ENCODE peak calls at places on chromosome 9, in five cellular contexts. One of them, this sample, is unnamed.

GRCh38 chr9:72995131-72996024 is 42.5 kb upstream of the ALDH1A1 start:
- DNase-seq in MM.1S: no peak
- DNase-seq in B cell: no peak
- DNase-seq in foreskin fibroblast: no peak
- DNase-seq in AG10803: no peak
- DNase-seq in this sample: no peak

GRCh38 chr9:105535920-105536668 is 21.8 kb upstream of the FKTN start:
- DNase-seq in AG10803: no peak
- DNase-seq in MM.1S: no peak
- DNase-seq in B cell: no peak
- DNase-seq in foreskin fibroblast: no peak
- DNase-seq in this sample: no peak

GRCh38 chr9:110255064-110255416 is 1.3 kb downstream of the TXN start:
- DNase-seq in B cell: peak
- DNase-seq in foreskin fibroblast: no peak
- DNase-seq in AG10803: no peak
- DNase-seq in MM.1S: no peak
- DNase-seq in this sample: no peak

GRCh38 chr9:111566234-111566633 is 33.2 kb downstream of the PTGR1 start:
- DNase-seq in B cell: no peak
- DNase-seq in foreskin fibroblast: peak
- DNase-seq in MM.1S: no peak
- DNase-seq in AG10803: peak
- DNase-seq in this sample: no peak

GRCh38 chr9:131276107-131276888 is at the start of gene FAM78A:
- DNase-seq in MM.1S: peak
- DNase-seq in AG10803: peak
- DNase-seq in foreskin fibroblast: peak
- DNase-seq in B cell: peak
- DNase-seq in this sample: peak

GRCh38 chr9:131264231-131264630 is 12.1 kb downstream of the FAM78A start:
- DNase-seq in AG10803: no peak
- DNase-seq in B cell: peak
- DNase-seq in foreskin fibroblast: no peak
- DNase-seq in MM.1S: no peak
- DNase-seq in this sample: no peak

GRCh38 chr9:137544176-137544755 is 5.9 kb downstream of the PNPLA7 start:
- DNase-seq in MM.1S: no peak
- DNase-seq in foreskin fibroblast: peak
- DNase-seq in AG10803: peak
- DNase-seq in B cell: no peak
- DNase-seq in this sample: no peak

GRCh38 chr9:2778816-2779215 is 61.5 kb downstream of the KCNV2 start:
- DNase-seq in MM.1S: no peak
- DNase-seq in AG10803: no peak
- DNase-seq in foreskin fibroblast: no peak
- DNase-seq in B cell: no peak
- DNase-seq in this sample: no peak

GRCh38 chr9:113620377-113621161 is 157.0 kb downstream of the RGS3 start:
- DNase-seq in AG10803: peak
- DNase-seq in foreskin fibroblast: peak
- DNase-seq in B cell: no peak
- DNase-seq in MM.1S: no peak
- DNase-seq in this sample: no peak

GRCh38 chr9:115278241-115279035 is 160.5 kb upstream of the TNC start:
- DNase-seq in foreskin fibroblast: no peak
- DNase-seq in AG10803: no peak
- DNase-seq in MM.1S: no peak
- DNase-seq in B cell: no peak
- DNase-seq in this sample: peak

GRCh38 chr9:91195372-91196012 is 166.2 kb downstream of the AUH start:
- DNase-seq in foreskin fibroblast: peak
- DNase-seq in B cell: no peak
- DNase-seq in MM.1S: no peak
- DNase-seq in AG10803: peak
- DNase-seq in this sample: no peak

GRCh38 chr9:71743884-71744283 is 24.4 kb downstream of the CEMIP2 start:
- DNase-seq in MM.1S: no peak
- DNase-seq in foreskin fibroblast: no peak
- DNase-seq in B cell: no peak
- DNase-seq in AG10803: no peak
- DNase-seq in this sample: no peak

GRCh38 chr9:108867829-108868228 is 5.8 kb downstream of the ACTL7A start:
- DNase-seq in foreskin fibroblast: no peak
- DNase-seq in AG10803: no peak
- DNase-seq in B cell: no peak
- DNase-seq in MM.1S: no peak
- DNase-seq in this sample: no peak

GRCh38 chr9:112334319-112334828 is 955 bp upstream of the PTBP3 start:
- DNase-seq in AG10803: peak
- DNase-seq in B cell: peak
- DNase-seq in foreskin fibroblast: peak
- DNase-seq in MM.1S: peak
- DNase-seq in this sample: peak

GRCh38 chr9:14222149-14222835 is 91.6 kb downstream of the NFIB start:
- DNase-seq in MM.1S: no peak
- DNase-seq in AG10803: no peak
- DNase-seq in foreskin fibroblast: no peak
- DNase-seq in B cell: no peak
- DNase-seq in this sample: no peak

GRCh38 chr9:129102791-129103594 is 7.6 kb downstream of the CRAT start:
- DNase-seq in MM.1S: peak
- DNase-seq in foreskin fibroblast: peak
- DNase-seq in B cell: peak
- DNase-seq in AG10803: peak
- DNase-seq in this sample: peak

GRCh38 chr9:92607088-92607487 is 62.8 kb downstream of the IPPK start:
- DNase-seq in B cell: no peak
- DNase-seq in MM.1S: peak
- DNase-seq in AG10803: peak
- DNase-seq in foreskin fibroblast: peak
- DNase-seq in this sample: no peak

GRCh38 chr9:77013186-77013931 is 6.1 kb upstream of the FOXB2 start:
- DNase-seq in B cell: no peak
- DNase-seq in MM.1S: no peak
- DNase-seq in foreskin fibroblast: no peak
- DNase-seq in AG10803: no peak
- DNase-seq in this sample: peak

GRCh38 chr9:135348076-135348787 is 131.3 kb upstream of the PPP1R26 start:
- DNase-seq in B cell: no peak
- DNase-seq in AG10803: no peak
- DNase-seq in MM.1S: no peak
- DNase-seq in foreskin fibroblast: no peak
- DNase-seq in this sample: no peak

GRCh38 chr9:107108367-107108766 is 174.7 kb upstream of the RAD23B start:
- DNase-seq in AG10803: no peak
- DNase-seq in MM.1S: no peak
- DNase-seq in B cell: no peak
- DNase-seq in foreskin fibroblast: no peak
- DNase-seq in this sample: no peak

GRCh38 chr9:17735859-17736258 is 157.0 kb downstream of the SH3GL2 start:
- DNase-seq in AG10803: no peak
- DNase-seq in MM.1S: no peak
- DNase-seq in B cell: no peak
- DNase-seq in foreskin fibroblast: no peak
- DNase-seq in this sample: no peak

GRCh38 chr9:109121218-109121796 is 1.6 kb upstream of the TMEM245 start:
- DNase-seq in AG10803: no peak
- DNase-seq in B cell: no peak
- DNase-seq in MM.1S: no peak
- DNase-seq in foreskin fibroblast: no peak
- DNase-seq in this sample: no peak

GRCh38 chr9:94802795-94803194 is 76.3 kb downstream of the AOPEP start:
- DNase-seq in AG10803: peak
- DNase-seq in B cell: no peak
- DNase-seq in MM.1S: peak
- DNase-seq in foreskin fibroblast: peak
- DNase-seq in this sample: peak

GRCh38 chr9:97900738-97901565 is 21.3 kb downstream of the TRMO start:
- DNase-seq in B cell: peak
- DNase-seq in MM.1S: peak
- DNase-seq in foreskin fibroblast: peak
- DNase-seq in AG10803: peak
- DNase-seq in this sample: peak

GRCh38 chr9:96222132-96222531 is 79.8 kb downstream of the HSD17B3 start:
- DNase-seq in AG10803: no peak
- DNase-seq in B cell: no peak
- DNase-seq in foreskin fibroblast: no peak
- DNase-seq in MM.1S: no peak
- DNase-seq in this sample: no peak

GRCh38 chr9:96217756-96218693 is 84.0 kb downstream of the HSD17B3 start:
- DNase-seq in B cell: peak
- DNase-seq in AG10803: peak
- DNase-seq in foreskin fibroblast: peak
- DNase-seq in MM.1S: peak
- DNase-seq in this sample: peak

GRCh38 chr9:96217358-96217755 is 84.6 kb downstream of the HSD17B3 start:
- DNase-seq in AG10803: no peak
- DNase-seq in MM.1S: no peak
- DNase-seq in foreskin fibroblast: no peak
- DNase-seq in B cell: no peak
- DNase-seq in this sample: no peak

GRCh38 chr9:96218821-96219614 is 83.0 kb downstream of the HSD17B3 start:
- DNase-seq in foreskin fibroblast: no peak
- DNase-seq in MM.1S: no peak
- DNase-seq in AG10803: no peak
- DNase-seq in B cell: peak
- DNase-seq in this sample: peak

DNA sequence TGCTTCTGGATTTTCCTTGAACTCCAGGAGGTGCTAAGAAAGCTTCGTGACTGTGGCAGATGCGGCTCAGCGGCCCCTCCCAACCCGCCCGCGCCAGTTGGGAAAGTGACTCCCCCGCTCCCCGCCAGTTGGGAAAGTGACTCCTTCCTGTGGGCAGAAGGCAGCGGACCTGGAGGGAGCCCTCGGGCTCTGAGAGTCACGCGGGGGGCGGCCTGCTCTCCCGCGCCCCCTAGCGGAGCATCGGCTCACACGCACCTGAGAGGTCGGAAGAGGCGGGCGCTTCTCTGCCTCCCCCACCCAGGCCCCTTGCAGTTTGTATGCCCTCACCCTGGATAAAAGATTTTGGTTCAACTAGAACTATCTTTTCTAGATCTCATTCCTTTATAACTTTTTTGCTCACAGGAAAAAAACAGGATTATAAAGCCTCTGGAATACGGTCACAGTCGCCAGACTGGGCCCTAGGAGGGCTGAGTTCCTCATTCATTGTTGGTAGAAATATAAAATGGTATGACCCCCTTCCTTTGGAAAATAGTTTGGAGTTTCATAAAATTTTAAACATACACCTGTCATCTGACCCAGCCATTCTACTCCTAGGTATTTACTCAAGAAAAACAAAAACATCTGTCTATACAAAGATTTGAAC is 82.2 kb downstream of the HSD17B3 start:
- DNase-seq in foreskin fibroblast: peak
- DNase-seq in B cell: peak
- DNase-seq in AG10803: peak
- DNase-seq in MM.1S: no peak
- DNase-seq in this sample: peak
- TF ChIP-seq CTCF in foreskin fibroblast: peak
- TF ChIP-seq CTCF in B cell: peak
- TF ChIP-seq CTCF in AG10803: peak
- TF ChIP-seq CTCF in MM.1S: peak
- TF ChIP-seq CTCF in this sample: peak

DNA sequence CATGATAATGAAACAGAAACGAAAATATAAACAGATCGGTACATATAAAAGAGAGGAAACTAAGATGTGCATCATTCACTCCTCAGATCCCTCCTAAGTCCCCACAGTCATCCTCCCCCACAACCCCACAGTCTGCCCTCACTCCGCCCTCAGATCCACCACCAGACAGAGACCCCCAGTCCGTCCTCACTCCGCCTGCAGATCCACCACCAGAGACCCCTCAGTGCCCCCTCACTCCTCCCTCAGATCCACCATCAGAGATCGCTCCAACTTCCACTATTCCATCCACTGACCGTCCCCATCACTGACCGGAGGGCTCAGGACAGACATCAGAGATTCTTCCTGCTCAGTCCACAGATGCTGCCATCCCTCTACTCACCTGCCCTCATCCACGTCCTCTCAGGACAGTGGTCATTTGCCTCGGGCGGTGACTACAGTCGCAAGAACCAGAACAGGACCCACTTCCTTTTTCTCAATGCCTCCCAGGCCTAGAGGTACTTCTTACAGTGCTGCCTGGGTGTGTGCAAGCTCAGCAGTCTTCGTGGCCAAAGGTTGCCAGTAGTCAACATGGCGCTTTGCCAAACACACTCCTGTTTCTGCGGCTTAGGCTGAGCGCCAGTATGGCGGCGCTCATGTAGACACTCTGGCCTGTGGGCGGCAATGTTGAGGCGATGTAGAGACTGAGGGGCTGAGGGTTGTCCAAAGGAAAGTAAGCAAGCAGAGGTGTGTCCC is 8.3 kb upstream of the SPATA31C1 start:
- DNase-seq in B cell: no peak
- DNase-seq in AG10803: no peak
- DNase-seq in foreskin fibroblast: no peak
- DNase-seq in MM.1S: no peak
- DNase-seq in this sample: no peak
- TF ChIP-seq CTCF in B cell: no peak
- TF ChIP-seq CTCF in AG10803: no peak
- TF ChIP-seq CTCF in foreskin fibroblast: no peak
- TF ChIP-seq CTCF in MM.1S: no peak
- TF ChIP-seq CTCF in this sample: no peak

DNA sequence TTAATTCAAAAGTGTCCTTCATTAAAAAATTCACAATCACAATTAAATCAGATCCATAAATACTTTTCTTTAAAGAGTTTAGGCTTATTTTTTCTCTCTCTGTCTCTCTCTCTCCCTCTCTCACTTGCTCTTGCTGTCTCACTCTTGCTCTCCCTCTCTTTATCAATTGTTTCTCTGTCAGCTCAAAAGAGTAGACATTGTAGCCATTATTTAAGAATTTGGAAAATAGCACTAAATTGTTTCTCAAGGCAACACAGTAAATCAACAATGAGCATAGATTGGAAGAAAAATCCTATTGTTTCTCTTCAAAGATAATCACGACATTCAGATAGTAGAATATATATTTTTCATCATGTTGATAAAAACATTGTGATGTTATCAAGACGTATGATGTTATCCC is 1114.0 kb downstream of the PTPRD start:
- DNase-seq in AG10803: no peak
- DNase-seq in foreskin fibroblast: no peak
- DNase-seq in MM.1S: no peak
- DNase-seq in B cell: no peak
- DNase-seq in this sample: no peak
- TF ChIP-seq CTCF in AG10803: no peak
- TF ChIP-seq CTCF in foreskin fibroblast: no peak
- TF ChIP-seq CTCF in MM.1S: no peak
- TF ChIP-seq CTCF in B cell: no peak
- TF ChIP-seq CTCF in this sample: no peak

GRCh38 chr9:122121931-122122330 is 28.8 kb upstream of the TTLL11 start:
- DNase-seq in MM.1S: no peak
- DNase-seq in B cell: no peak
- DNase-seq in foreskin fibroblast: no peak
- DNase-seq in AG10803: no peak
- DNase-seq in this sample: no peak
- TF ChIP-seq CTCF in MM.1S: no peak
- TF ChIP-seq CTCF in B cell: no peak
- TF ChIP-seq CTCF in foreskin fibroblast: no peak
- TF ChIP-seq CTCF in AG10803: no peak
- TF ChIP-seq CTCF in this sample: no peak

This sample was measured in GM13976.